ENCODE peak calls at places on chromosomes 12 and 14, in eight cellular contexts. N, U, K, A, V, D, Q and T are unnamed samples.

GRCh38 chr14:33859306-33859705 is 91.6 kb downstream of the EGLN3 start:
- DNase-seq in N (no peak), U (no peak), K (no peak), A (no peak), V (no peak), D (no peak), Q (no peak), T (no peak)

GRCh38 chr12:125240717-125241116 is 175.5 kb downstream of the AACS start:
- DNase-seq in N (no peak), U (no peak), K (no peak), A (no peak), V (no peak), D (no peak), Q (no peak), T (no peak)

GRCh38 chr14:63707216-63707615 is 20.6 kb downstream of the SGPP1 start:
- DNase-seq in N (no peak), U (no peak), K (no peak), A (no peak), V (no peak), D (no peak), Q (no peak), T (no peak)

GRCh38 chr12:54591001-54591591 is 2.6 kb upstream of the PPP1R1A start:
- DNase-seq in N (no peak), U (no peak), K (no peak), A (no peak), V (peak), D (peak), Q (peak), T (no peak)

GRCh38 chr12:68402422-68402821 is 70.3 kb upstream of the MDM1 start:
- DNase-seq in N (no peak), U (no peak), K (no peak), A (no peak), V (no peak), D (no peak), Q (no peak), T (no peak)

GRCh38 chr12:103909811-103910210 is 20.4 kb upstream of the HSP90B1 start:
- DNase-seq in N (no peak), U (no peak), K (peak), A (no peak), V (no peak), D (peak), Q (peak), T (no peak)

GRCh38 chr12:60173213-60174170 is 577.7 kb downstream of the SLC16A7 start:
- DNase-seq in N (no peak), U (no peak), K (no peak), A (no peak), V (no peak), D (no peak), Q (no peak), T (no peak)

GRCh38 chr12:12979731-12980259 is 20.3 kb downstream of the HEBP1 start:
- DNase-seq in N (no peak), U (no peak), K (no peak), A (no peak), V (no peak), D (peak), Q (peak), T (no peak)

GRCh38 chr14:101369194-101369915 is 191.9 kb upstream of the DIO3 start:
- DNase-seq in N (no peak), U (no peak), K (no peak), A (no peak), V (no peak), D (no peak), Q (no peak), T (no peak)

GRCh38 chr14:106372870-106373657 is 846.7 kb downstream of the TMEM121 start:
- DNase-seq in N (peak), U (peak), K (peak), A (peak), V (no peak), D (no peak), Q (no peak), T (peak)
- TF ChIP-seq CTCF in N (peak), U (peak), K (peak), A (peak), V (no peak), D (no peak), Q (peak), T (peak)

GRCh38 chr12:23361971-23362370 is 587.5 kb downstream of the SOX5 start:
- DNase-seq in N (no peak), U (no peak), K (no peak), A (no peak), V (no peak), D (no peak), Q (no peak), T (no peak)
- TF ChIP-seq CTCF in N (no peak), U (no peak), K (no peak), A (no peak), V (no peak), D (no peak), Q (peak), T (no peak)

GRCh38 chr12:2455410-2455809 is 339.4 kb upstream of the FKBP4 start:
- DNase-seq in N (no peak), U (no peak), K (no peak), A (no peak), V (no peak), D (no peak), Q (no peak), T (no peak)

GRCh38 chr12:2458113-2458414 is 336.7 kb upstream of the FKBP4 start:
- DNase-seq in N (no peak), U (no peak), K (no peak), A (no peak), V (no peak), D (no peak), Q (no peak), T (no peak)

GRCh38 chr12:2456813-2457186 is 338.0 kb upstream of the FKBP4 start:
- DNase-seq in N (no peak), U (no peak), K (no peak), A (no peak), V (no peak), D (no peak), Q (no peak), T (no peak)

GRCh38 chr12:2456122-2456812 is 338.5 kb upstream of the FKBP4 start:
- DNase-seq in N (no peak), U (no peak), K (no peak), A (no peak), V (no peak), D (no peak), Q (no peak), T (no peak)

DNA sequence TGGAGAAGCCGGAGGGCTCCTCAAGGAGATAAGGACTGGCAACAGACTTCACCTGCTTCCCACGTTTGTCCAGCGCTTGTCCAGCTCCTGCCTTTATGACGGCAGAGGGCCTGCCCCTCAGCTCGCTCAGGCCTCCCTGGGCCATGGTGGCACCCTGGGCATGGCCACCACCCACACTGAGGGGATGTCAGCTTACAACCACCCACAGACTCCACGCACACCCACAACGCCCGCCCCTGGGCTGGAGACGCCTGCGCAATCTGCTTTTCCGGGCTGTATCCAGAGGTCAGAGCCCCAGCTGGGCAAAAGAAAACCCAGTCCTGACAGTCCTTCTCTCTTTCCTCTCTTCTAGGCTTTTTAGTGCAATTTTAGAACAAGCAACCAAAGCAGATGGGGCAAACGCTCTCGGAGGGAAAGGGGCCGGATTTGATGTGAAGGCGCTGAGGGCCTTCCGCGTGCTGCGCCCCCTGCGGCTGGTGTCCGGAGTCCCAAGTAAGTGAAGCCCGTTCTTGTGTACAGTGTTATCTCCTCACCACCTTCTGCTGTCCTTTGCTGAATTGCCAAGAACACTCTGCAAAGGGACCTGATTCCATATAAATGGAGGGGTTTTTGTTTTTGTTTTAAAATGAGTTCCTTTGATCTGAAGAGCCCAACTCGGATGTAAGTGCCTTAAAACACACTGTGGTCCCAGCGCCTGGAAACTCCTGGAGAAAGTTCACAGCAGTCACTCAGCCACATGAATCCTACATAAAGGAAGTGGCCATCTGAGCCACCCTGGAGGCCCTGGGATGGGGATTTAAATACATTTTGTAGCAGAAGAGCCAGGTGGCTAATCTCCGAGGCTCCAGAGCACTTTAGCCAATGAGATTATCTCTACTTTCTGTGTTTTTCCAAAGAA is 337.3 kb upstream of the FKBP4 start:
- DNase-seq in N (no peak), U (no peak), K (no peak), A (no peak), V (no peak), D (no peak), Q (no peak), T (no peak)
- TF ChIP-seq CTCF in N (no peak), U (no peak), K (no peak), A (no peak), V (no peak), D (no peak), Q (no peak), T (no peak)

GRCh38 chr14:76089151-76089550 is 62.6 kb upstream of the GPATCH2L start:
- DNase-seq in N (no peak), U (no peak), K (no peak), A (no peak), V (no peak), D (no peak), Q (no peak), T (no peak)

GRCh38 chr14:76089575-76089974 is 62.1 kb upstream of the GPATCH2L start:
- DNase-seq in N (no peak), U (no peak), K (no peak), A (no peak), V (no peak), D (no peak), Q (no peak), T (no peak)

GRCh38 chr14:76086636-76087035 is 65.1 kb upstream of the GPATCH2L start:
- DNase-seq in N (no peak), U (no peak), K (no peak), A (no peak), V (no peak), D (no peak), Q (no peak), T (no peak)

GRCh38 chr14:76090611-76091010 is 61.1 kb upstream of the GPATCH2L start:
- DNase-seq in N (no peak), U (no peak), K (no peak), A (no peak), V (no peak), D (no peak), Q (no peak), T (no peak)

GRCh38 chr14:76091036-76091435 is 60.7 kb upstream of the GPATCH2L start:
- DNase-seq in N (no peak), U (no peak), K (peak), A (no peak), V (no peak), D (no peak), Q (peak), T (peak)
- TF ChIP-seq CTCF in N (no peak), U (peak), K (no peak), A (no peak), V (peak), D (no peak), Q (peak), T (peak)

DNA sequence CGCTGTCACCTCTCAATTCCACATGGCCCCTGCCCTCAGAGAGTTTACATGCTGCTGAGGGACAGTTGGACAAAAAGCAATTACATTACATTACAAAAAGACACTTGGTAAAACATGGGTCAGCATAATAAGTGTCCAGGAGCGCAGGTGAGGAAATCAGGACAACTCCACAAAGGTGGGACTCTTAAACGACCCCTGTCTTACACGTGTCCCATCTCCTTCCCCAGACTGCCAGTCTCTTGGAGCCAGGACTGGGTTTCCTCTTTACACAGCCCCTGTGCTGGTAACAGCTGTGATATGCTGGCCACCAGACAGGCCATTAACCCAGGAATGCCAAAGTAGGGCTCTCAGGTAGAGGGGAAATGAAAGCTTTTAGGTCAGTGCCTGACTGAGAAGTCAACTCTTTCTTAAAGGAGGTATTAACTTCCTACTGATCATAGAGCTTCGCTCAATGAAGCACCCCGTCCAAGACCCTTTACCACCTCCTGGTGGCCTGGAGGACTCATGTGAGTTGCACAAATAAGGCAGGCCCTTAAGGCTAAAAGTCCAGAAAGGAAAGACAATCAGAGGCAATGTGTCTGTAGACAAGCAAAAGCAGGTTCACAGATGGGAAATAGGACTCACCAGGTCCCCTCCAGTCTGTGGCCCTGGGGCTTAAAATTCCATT is 55.5 kb downstream of the ANO2 start:
- DNase-seq in N (peak), U (no peak), K (no peak), A (no peak), V (no peak), D (no peak), Q (no peak), T (no peak)
- TF ChIP-seq CTCF in N (peak), U (no peak), K (no peak), A (no peak), V (no peak), D (no peak), Q (no peak), T (no peak)

GRCh38 chr12:83389237-83389996 is 702.7 kb downstream of the TMTC2 start:
- DNase-seq in N (peak), U (peak), K (peak), A (no peak), V (peak), D (no peak), Q (no peak), T (no peak)
- TF ChIP-seq CTCF in N (peak), U (peak), K (peak), A (no peak), V (no peak), D (no peak), Q (no peak), T (no peak)